ENCODE peak calls at places on chromosomes 2 and 18, in six cellular contexts. C, N, Q, V, U and M are unnamed samples.

GRCh38 chr2:38534746-38535403 is 67.9 kb downstream of the HNRNPLL start:
- DNase-seq in C (no peak), N (no peak), Q (no peak), V (no peak), U (no peak), M (no peak)

GRCh38 chr18:28576941-28577340 is 400.0 kb upstream of the CDH2 start:
- DNase-seq in C (no peak), N (peak), Q (no peak), V (no peak), U (no peak), M (no peak)

GRCh38 chr18:31042391-31043181 is at the start of gene DSC3:
- DNase-seq in C (peak), N (no peak), Q (peak), V (peak), U (peak), M (no peak)

GRCh38 chr2:96788393-96789244 is 27.4 kb upstream of the CNNM3 start:
- DNase-seq in C (peak), N (no peak), Q (no peak), V (no peak), U (no peak), M (no peak)

GRCh38 chr18:21242141-21243040 is at the start of gene GREB1L:
- DNase-seq in C (peak), N (peak), Q (peak), V (peak), U (peak), M (no peak)

GRCh38 chr2:191165190-191165643 is 14.4 kb upstream of the STAT4 start:
- DNase-seq in C (peak), N (peak), Q (peak), V (peak), U (peak), M (no peak)

GRCh38 chr2:10296142-10296541 is 6.6 kb upstream of the HPCAL1 start:
- DNase-seq in C (no peak), N (no peak), Q (no peak), V (no peak), U (no peak), M (no peak)

GRCh38 chr18:22171839-22172582 is 2.6 kb downstream of the GATA6 start:
- DNase-seq in C (peak), N (no peak), Q (no peak), V (peak), U (no peak), M (no peak)

GRCh38 chr18:58640428-58640805 is 11.5 kb upstream of the ALPK2 start:
- DNase-seq in C (no peak), N (no peak), Q (no peak), V (no peak), U (no peak), M (no peak)

GRCh38 chr2:64629875-64630274 is 23.8 kb downstream of the SERTAD2 start:
- DNase-seq in C (no peak), N (no peak), Q (no peak), V (no peak), U (no peak), M (no peak)

GRCh38 chr18:11146238-11146946 is 3.0 kb downstream of the PIEZO2 start:
- DNase-seq in C (no peak), N (no peak), Q (no peak), V (no peak), U (no peak), M (no peak)